ENCODE peak calls at places on chromosome 7, in four cellular contexts. J is heart left ventricle, P is left ventricle myocardium inferior, N is pancreas. G is an unnamed sample.

GRCh38 chr7:36289833-36290661 is 99.6 kb upstream of the ANLN start:
- DNase-seq in N (peak), J (no peak), P (no peak), G (no peak)

GRCh38 chr7:6294839-6295238 is 22.4 kb upstream of the CYTH3 start:
- DNase-seq in P (no peak), N (no peak), J (no peak), G (no peak)

GRCh38 chr7:133568544-133568943 is 315.7 kb downstream of the EXOC4 start:
- DNase-seq in J (no peak), P (no peak), N (no peak), G (no peak)

GRCh38 chr7:50212016-50212325 is 92.5 kb upstream of the IKZF1 start:
- DNase-seq in P (no peak), N (no peak), J (no peak), G (peak)

GRCh38 chr7:112521942-112522341 is 41.2 kb downstream of the LSMEM1 start:
- DNase-seq in J (no peak), P (no peak), N (no peak), G (no peak)

GRCh38 chr7:100793806-100794660 is 33.3 kb downstream of the EPHB4 start:
- DNase-seq in J (no peak), N (peak), P (no peak), G (no peak)

GRCh38 chr7:110326966-110327365 is 764.0 kb upstream of the LRRN3 start:
- DNase-seq in P (no peak), N (no peak), J (no peak), G (no peak)

GRCh38 chr7:124084024-124084423 is 51.2 kb upstream of the TMEM229A start:
- DNase-seq in J (no peak), P (no peak), N (no peak), G (no peak)

GRCh38 chr7:89200758-89201157 is 405.2 kb upstream of the TEX47 start:
- DNase-seq in N (no peak), J (no peak), P (no peak), G (no peak)

GRCh38 chr7:75058406-75058805 is 15.2 kb downstream of the RCC1L start:
- DNase-seq in J (no peak), P (no peak), N (no peak), G (no peak)

GRCh38 chr7:29071203-29071804 is 75.0 kb downstream of the CPVL start:
- DNase-seq in P (no peak), J (no peak), N (no peak), G (no peak)

GRCh38 chr7:111845853-111846252 is 283.6 kb upstream of the IMMP2L start:
- DNase-seq in J (no peak), N (no peak), P (no peak), G (no peak)

GRCh38 chr7:90061077-90061476 is 93.2 kb upstream of the STEAP1 start:
- DNase-seq in P (no peak), N (no peak), J (no peak), G (no peak)

GRCh38 chr7:130369831-130370230 is 10.5 kb upstream of the CPA1 start:
- DNase-seq in J (no peak), N (no peak), P (no peak), G (no peak)

GRCh38 chr7:20064181-20064970 is 152.8 kb downstream of the MACC1 start:
- DNase-seq in N (no peak), J (no peak), P (no peak), G (no peak)

GRCh38 chr7:158350166-158350900 is 237.3 kb downstream of the PTPRN2 start:
- DNase-seq in N (no peak), P (no peak), J (no peak), G (no peak)

GRCh38 chr7:30702200-30702599 is 19.9 kb upstream of the CRHR2 start:
- DNase-seq in P (no peak), J (no peak), N (no peak), G (no peak)

GRCh38 chr7:110779313-110779712 is 311.6 kb upstream of the LRRN3 start:
- DNase-seq in J (no peak), N (no peak), P (no peak), G (no peak)

GRCh38 chr7:82527831-82528230 is 84.3 kb upstream of the CACNA2D1 start:
- DNase-seq in J (no peak), P (no peak), N (no peak), G (no peak)

GRCh38 chr7:136687693-136688322 is 180.6 kb upstream of the CHRM2 start:
- DNase-seq in N (no peak), P (no peak), J (no peak), G (no peak)

GRCh38 chr7:16916111-16916639 is 34.4 kb upstream of the AGR3 start:
- DNase-seq in J (no peak), P (no peak), N (no peak), G (no peak)

GRCh38 chr7:130758429-130759056 is 24.5 kb upstream of the KLF14 start:
- DNase-seq in P (no peak), N (no peak), J (no peak), G (no peak)

GRCh38 chr7:25495342-25495855 is 267.1 kb upstream of the NPVF start:
- DNase-seq in N (no peak), P (peak), J (no peak), G (no peak)

GRCh38 chr7:140059288-140060242 is 3.2 kb downstream of the PARP12 start:
- DNase-seq in P (peak), J (peak), N (peak), G (peak)

GRCh38 chr7:140557809-140558518 is 78.7 kb upstream of the MKRN1 start:
- DNase-seq in J (no peak), N (no peak), P (no peak), G (no peak)

GRCh38 chr7:19009241-19009935 is 108.0 kb downstream of the TWIST1 start:
- DNase-seq in J (no peak), P (no peak), N (no peak), G (no peak)
- H3K27ac ChIP-seq in J (no peak), P (no peak), N (no peak), G (no peak)

GRCh38 chr7:156892821-156893706 is at the start of gene LMBR1:
- DNase-seq in J (peak), N (peak), P (peak), G (peak)
- TF ChIP-seq CTCF in J (peak), N (peak), P (peak), G (peak)

GRCh38 chr7:23468721-23469149 is 1.6 kb downstream of the IGF2BP3 start:
- DNase-seq in P (no peak), J (no peak), N (no peak), G (no peak)
- H3K27ac ChIP-seq in P (no peak), J (no peak), N (no peak), G (no peak)

GRCh38 chr7:98360221-98361124 is 40.4 kb downstream of the BAIAP2L1 start:
- DNase-seq in N (no peak), J (no peak), P (no peak), G (peak)
- TF ChIP-seq CTCF in N (no peak), J (no peak), P (no peak), G (peak)

DNA sequence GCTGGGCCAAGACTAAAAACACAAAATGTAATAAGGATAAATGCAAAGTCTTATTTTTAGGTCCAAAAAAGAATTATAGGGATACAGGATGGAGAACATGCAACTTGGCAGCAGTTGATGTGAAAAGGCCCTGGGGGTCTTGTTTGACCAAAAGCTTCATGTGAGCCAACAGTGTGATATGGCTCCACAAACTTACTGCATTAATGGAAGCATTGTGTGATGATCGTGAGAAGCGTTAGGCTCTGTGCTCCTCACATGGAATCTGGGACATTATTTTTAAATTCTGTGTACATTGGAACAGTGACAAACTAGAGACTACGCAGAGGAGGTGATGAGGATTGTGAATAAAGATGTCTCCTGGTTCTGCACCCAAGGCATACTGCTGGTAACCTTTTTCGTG is 39.1 kb upstream of the CALD1 start:
- DNase-seq in N (no peak), P (no peak), J (no peak), G (no peak)
- H3K27ac ChIP-seq in N (no peak), P (peak), J (no peak), G (no peak)

DNA sequence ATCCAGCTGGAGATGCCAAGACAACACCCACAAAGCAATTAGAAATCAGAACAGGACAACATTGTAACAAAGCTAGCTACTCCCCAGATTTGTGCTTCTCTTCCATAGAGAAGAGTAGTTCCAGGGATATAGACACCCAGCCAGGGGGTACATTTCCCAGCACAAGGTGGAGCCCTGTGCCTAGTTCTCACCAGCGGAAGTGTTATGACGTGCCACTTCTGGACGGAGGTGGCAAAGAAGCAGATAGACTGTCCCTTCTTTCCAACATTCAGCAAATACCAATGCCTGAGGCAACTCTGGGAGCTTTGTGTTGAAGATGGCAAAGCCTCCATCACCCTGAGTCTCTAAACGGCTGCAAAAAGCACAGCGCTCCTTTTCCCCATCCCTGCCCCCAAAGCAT is 23.4 kb upstream of the GSAP start:
- DNase-seq in J (peak), P (peak), N (no peak), G (no peak)
- TF ChIP-seq CTCF in J (peak), P (peak), N (no peak), G (peak)

G was measured in adrenal gland.